ENCODE peak calls at places on chromosomes 3 and 15, in four cellular contexts. Z is AG08395; C is activated gamma-delta T cell treated with anti-CD3 and anti-CD28 coated beads, Interleukin-2, amount 50 U/mL, for 16 hours; F is KBM-7. B is an unnamed sample.

GRCh38 chr3:195025881-195026200 is 245.1 kb downstream of the XXYLT1 start:
- DNase-seq in F (no peak), Z (no peak), C (no peak), B (no peak)

GRCh38 chr3:64873400-64873799 is 185.6 kb upstream of the ADAMTS9 start:
- DNase-seq in C (no peak), F (no peak), Z (no peak), B (no peak)

GRCh38 chr3:126528419-126528799 is 4.5 kb downstream of the CHST13 start:
- DNase-seq in Z (no peak), F (no peak), C (no peak), B (no peak)

GRCh38 chr3:8210752-8211405 is 290.7 kb upstream of the LMCD1 start:
- DNase-seq in Z (peak), F (no peak), C (no peak), B (no peak)

GRCh38 chr3:53150247-53151085 is 10.5 kb upstream of the PRKCD start:
- DNase-seq in Z (peak), F (no peak), C (no peak), B (no peak)

GRCh38 chr15:83380026-83380425 is 67.1 kb upstream of the SH3GL3 start:
- DNase-seq in C (no peak), Z (peak), F (no peak), B (no peak)

GRCh38 chr3:148735597-148735996 is 37.9 kb downstream of the AGTR1 start:
- DNase-seq in F (no peak), Z (no peak), C (no peak), B (no peak)

GRCh38 chr15:39344662-39345141 is 236.2 kb upstream of the THBS1 start:
- DNase-seq in Z (no peak), C (no peak), F (no peak), B (no peak)

GRCh38 chr3:67689806-67690205 is 35.4 kb upstream of the SUCLG2 start:
- DNase-seq in C (no peak), F (no peak), Z (no peak), B (no peak)

GRCh38 chr3:183871541-183871940 is 13.1 kb downstream of the PARL start:
- DNase-seq in Z (no peak), F (no peak), C (no peak), B (no peak)

GRCh38 chr3:171967932-171968678 is 71.3 kb upstream of the FNDC3B start:
- DNase-seq in Z (no peak), C (no peak), F (no peak), B (no peak)

GRCh38 chr3:65963787-65964707 is 74.7 kb downstream of the MAGI1 start:
- DNase-seq in C (no peak), F (no peak), Z (peak), B (no peak)

GRCh38 chr3:31462050-31462569 is 70.6 kb upstream of the STT3B start:
- DNase-seq in F (peak), Z (no peak), C (peak), B (no peak)

GRCh38 chr15:69143756-69144436 is 16.5 kb upstream of the GLCE start:
- DNase-seq in C (no peak), F (no peak), Z (no peak), B (no peak)

B was measured in caudate nucleus.